ENCODE peak calls at places on chromosome 2, in eight cellular contexts. C is astrocyte; K is HTR-8/SVneo; H is brain microvascular endothelial cell; Q is KBM-7; W is A549; N is stimulated activated effector memory CD8-positive, alpha-beta T cell treated with anti-CD3 and anti-CD28 coated beads, Interleukin-12 subunit alpha, Interleukin-12 subunit beta, amount 100 ng/mL, for 72 hours; R is psoas muscle. G is an unnamed sample.

GRCh38 chr2:23584054-23584745 is 199.2 kb downstream of the KLHL29 start:
- DNase-seq in W (no peak), H (no peak), N (no peak), K (no peak), C (no peak), R (no peak), Q (no peak), G (no peak)

GRCh38 chr2:106284691-106285202 is 90.6 kb upstream of the UXS1 start:
- DNase-seq in C (no peak), R (no peak), H (no peak), Q (no peak), K (no peak), N (no peak), W (no peak), G (no peak)

GRCh38 chr2:215499330-215499729 is 63.5 kb upstream of the FN1 start:
- DNase-seq in N (no peak), H (peak), R (no peak), W (no peak), Q (no peak), C (peak), K (no peak), G (no peak)

GRCh38 chr2:77521931-77522470 is at the start of gene LRRTM4:
- DNase-seq in C (no peak), H (no peak), N (no peak), Q (no peak), K (no peak), R (no peak), W (no peak), G (no peak)

GRCh38 chr2:64296150-64296500 is 151.9 kb upstream of the PELI1 start:
- DNase-seq in R (no peak), C (no peak), N (no peak), K (no peak), H (no peak), Q (no peak), W (no peak), G (no peak)

GRCh38 chr2:134324942-134325341 is 71.1 kb downstream of the MGAT5 start:
- DNase-seq in R (no peak), H (no peak), K (no peak), Q (peak), C (no peak), W (no peak), N (no peak), G (no peak)

GRCh38 chr2:171587567-171587966 is 65.3 kb downstream of the CYBRD1 start:
- DNase-seq in K (no peak), W (no peak), Q (no peak), N (no peak), H (no peak), R (no peak), C (no peak), G (no peak)

GRCh38 chr2:210577263-210578071 is 21.1 kb downstream of the CPS1 start:
- DNase-seq in W (peak), K (peak), H (peak), Q (peak), R (no peak), N (no peak), C (peak), G (peak)

GRCh38 chr2:96856776-96857673 is 791 bp downstream of the ANKRD39 start:
- DNase-seq in K (no peak), H (no peak), Q (peak), C (no peak), R (no peak), N (no peak), W (no peak), G (no peak)

GRCh38 chr2:180622122-180622918 is 358.1 kb upstream of the UBE2E3 start:
- DNase-seq in N (no peak), C (peak), Q (peak), W (no peak), R (no peak), H (peak), K (no peak), G (no peak)

GRCh38 chr2:179963626-179964025 is 43.5 kb downstream of the CWC22 start:
- DNase-seq in C (peak), K (peak), N (no peak), R (no peak), W (no peak), Q (no peak), H (no peak), G (peak)

G was measured in hepatic stellate cell.